ENCODE peak calls at places on chromosome 20, in nine cellular contexts. Q is T-helper 1 cell; D is activated CD4-positive, CD25-positive, alpha-beta regulatory T cell; Y is naive thymus-derived CD8-positive, alpha-beta T cell; O is astrocyte of the spinal cord; R is left colon; G is NCI-H1417; M is stimulated activated CD4-positive, alpha-beta T cell treated with anti-CD3 and anti-CD28 coated beads, Interleukin-4, amount 100 ng/mL, for 48 hours; K is CD4-positive, alpha-beta T cell. T is an unnamed sample.

GRCh38 chr20:29689411-29690225 is 1567.8 kb upstream of the DEFB115 start:
- DNase-seq in Q (no peak), D (peak), Y (no peak), O (no peak), R (no peak), G (peak), M (peak), K (no peak), T (no peak)

GRCh38 chr20:21291026-21291425 is 12.1 kb upstream of the XRN2 start:
- DNase-seq in Q (no peak), D (no peak), Y (no peak), O (no peak), R (no peak), G (no peak), M (no peak), K (no peak), T (no peak)

GRCh38 chr20:60137657-60138245 is 179.5 kb downstream of the CDH26 start:
- DNase-seq in Q (no peak), D (no peak), Y (no peak), O (peak), R (peak), G (no peak), M (peak), K (no peak), T (peak)

GRCh38 chr20:37303637-37304036 is 14.2 kb downstream of the MANBAL start:
- DNase-seq in Q (no peak), D (no peak), Y (no peak), O (no peak), R (no peak), G (no peak), M (no peak), K (no peak), T (no peak)

GRCh38 chr20:8913452-8913851 is 155.4 kb upstream of the PLCB4 start:
- DNase-seq in Q (no peak), D (no peak), Y (no peak), O (no peak), R (no peak), G (no peak), M (no peak), K (no peak), T (no peak)

GRCh38 chr20:36217226-36217625 is 19.1 kb upstream of the AAR2 start:
- DNase-seq in Q (no peak), D (no peak), Y (no peak), O (no peak), R (no peak), G (no peak), M (no peak), K (no peak), T (no peak)

GRCh38 chr20:13024581-13024980 is 15.8 kb downstream of the SPTLC3 start:
- DNase-seq in Q (no peak), D (no peak), Y (no peak), O (no peak), R (no peak), G (no peak), M (no peak), K (no peak), T (no peak)

GRCh38 chr20:13788167-13788834 is 3.5 kb downstream of the NDUFAF5 start:
- DNase-seq in Q (no peak), D (no peak), Y (no peak), O (peak), R (peak), G (peak), M (no peak), K (peak), T (no peak)

GRCh38 chr20:48298851-48299484 is 513.7 kb upstream of the SULF2 start:
- DNase-seq in Q (no peak), D (no peak), Y (no peak), O (peak), R (no peak), G (no peak), M (no peak), K (no peak), T (no peak)

GRCh38 chr20:47992021-47992467 is 206.8 kb upstream of the SULF2 start:
- DNase-seq in Q (no peak), D (no peak), Y (no peak), O (no peak), R (no peak), G (no peak), M (no peak), K (no peak), T (no peak)

GRCh38 chr20:63031251-63032014 is 24.7 kb upstream of the BHLHE23 start:
- DNase-seq in Q (no peak), D (no peak), Y (no peak), O (no peak), R (no peak), G (no peak), M (no peak), K (no peak), T (no peak)

GRCh38 chr20:58891686-58892125 is 39.2 kb downstream of the GNAS start:
- DNase-seq in Q (no peak), D (no peak), Y (peak), O (no peak), R (peak), G (peak), M (peak), K (peak), T (peak)

GRCh38 chr20:44596876-44597275 is 14.5 kb downstream of the PKIG start:
- DNase-seq in Q (no peak), D (no peak), Y (no peak), O (no peak), R (no peak), G (no peak), M (no peak), K (no peak), T (no peak)

GRCh38 chr20:31908424-31908823 is 38.0 kb downstream of the TTLL9 start:
- DNase-seq in Q (no peak), D (no peak), Y (no peak), O (no peak), R (no peak), G (no peak), M (no peak), K (no peak), T (no peak)

GRCh38 chr20:44897133-44897532 is 11.6 kb downstream of the YWHAB start:
- DNase-seq in Q (no peak), D (no peak), Y (no peak), O (no peak), R (no peak), G (no peak), M (no peak), K (no peak), T (no peak)

GRCh38 chr20:44805991-44806729 is 4.2 kb downstream of the RIMS4 start:
- DNase-seq in Q (no peak), D (no peak), Y (no peak), O (peak), R (no peak), G (peak), M (no peak), K (no peak), T (no peak)

GRCh38 chr20:52098186-52098585 is 93.4 kb downstream of the ZFP64 start:
- DNase-seq in Q (no peak), D (no peak), Y (no peak), O (no peak), R (no peak), G (no peak), M (no peak), K (no peak), T (no peak)

GRCh38 chr20:57657537-57658446 is 37.6 kb upstream of the ZBP1 start:
- DNase-seq in Q (no peak), D (no peak), Y (peak), O (no peak), R (peak), G (peak), M (no peak), K (peak), T (no peak)

GRCh38 chr20:37311710-37312355 is 22.4 kb downstream of the MANBAL start:
- DNase-seq in Q (no peak), D (no peak), Y (no peak), O (no peak), R (no peak), G (no peak), M (no peak), K (no peak), T (no peak)

GRCh38 chr20:50447102-50447804 is 62.9 kb upstream of the PTPN1 start:
- DNase-seq in Q (no peak), D (no peak), Y (no peak), O (no peak), R (no peak), G (no peak), M (no peak), K (no peak), T (no peak)

GRCh38 chr20:57473246-57474042 is 51.5 kb downstream of the CTCFL start:
- DNase-seq in Q (no peak), D (no peak), Y (peak), O (peak), R (no peak), G (no peak), M (no peak), K (no peak), T (peak)

GRCh38 chr20:49140411-49140810 is 47.7 kb downstream of the STAU1 start:
- DNase-seq in Q (no peak), D (no peak), Y (no peak), O (no peak), R (no peak), G (no peak), M (no peak), K (no peak), T (no peak)

GRCh38 chr20:11234181-11234969 is 560.6 kb upstream of the JAG1 start:
- DNase-seq in Q (no peak), D (no peak), Y (no peak), O (no peak), R (no peak), G (no peak), M (no peak), K (no peak), T (no peak)

GRCh38 chr20:25053207-25054132 is 4.5 kb downstream of the ACSS1 start:
- DNase-seq in Q (no peak), D (no peak), Y (no peak), O (peak), R (peak), G (no peak), M (no peak), K (no peak), T (no peak)

GRCh38 chr20:12394786-12395185 is 477.1 kb downstream of the BTBD3 start:
- DNase-seq in Q (no peak), D (no peak), Y (no peak), O (no peak), R (no peak), G (no peak), M (no peak), K (no peak), T (no peak)

GRCh38 chr20:3616250-3616649 is 46.9 kb downstream of the GFRA4 start:
- DNase-seq in Q (no peak), D (no peak), Y (no peak), O (peak), R (no peak), G (no peak), M (no peak), K (no peak), T (no peak)

GRCh38 chr20:21361266-21361665 is 36.1 kb downstream of the NKX2-4 start:
- DNase-seq in Q (no peak), D (no peak), Y (no peak), O (no peak), R (no peak), G (no peak), M (no peak), K (no peak), T (no peak)

GRCh38 chr20:21622097-21622496 is 83.4 kb upstream of the PAX1 start:
- DNase-seq in Q (no peak), D (no peak), Y (no peak), O (no peak), R (no peak), G (peak), M (no peak), K (no peak), T (no peak)

GRCh38 chr20:1215386-1216170 is 10.3 kb upstream of the RAD21L1 start:
- DNase-seq in Q (no peak), D (no peak), Y (no peak), O (no peak), R (no peak), G (no peak), M (peak), K (no peak), T (no peak)

GRCh38 chr20:52958206-52958605 is 14.0 kb upstream of the TSHZ2 start:
- DNase-seq in Q (no peak), D (no peak), Y (no peak), O (no peak), R (no peak), G (no peak), M (no peak), K (no peak), T (no peak)

GRCh38 chr20:30815577-30816181 is 441.8 kb upstream of the DEFB115 start:
- DNase-seq in Q (no peak), D (no peak), Y (no peak), O (no peak), R (no peak), G (no peak), M (no peak), K (no peak), T (no peak)

GRCh38 chr20:60209048-60209447 is 250.8 kb downstream of the CDH26 start:
- DNase-seq in Q (no peak), D (no peak), Y (no peak), O (no peak), R (no peak), G (no peak), M (no peak), K (no peak), T (no peak)

GRCh38 chr20:2740702-2741101 is 48.1 kb downstream of the EBF4 start:
- DNase-seq in Q (no peak), D (no peak), Y (no peak), O (no peak), R (no peak), G (no peak), M (no peak), K (no peak), T (no peak)

GRCh38 chr20:46808565-46808964 is 86.1 kb upstream of the EYA2 start:
- DNase-seq in Q (no peak), D (no peak), Y (no peak), O (no peak), R (no peak), G (peak), M (no peak), K (no peak), T (no peak)

GRCh38 chr20:47118201-47118600 is 223.6 kb downstream of the EYA2 start:
- DNase-seq in Q (no peak), D (no peak), Y (no peak), O (no peak), R (no peak), G (no peak), M (no peak), K (no peak), T (no peak)

GRCh38 chr20:47694021-47694818 is 91.1 kb downstream of the SULF2 start:
- DNase-seq in Q (no peak), D (no peak), Y (no peak), O (no peak), R (no peak), G (no peak), M (no peak), K (no peak), T (no peak)

GRCh38 chr20:31909253-31910070 is 39.0 kb downstream of the TTLL9 start:
- DNase-seq in Q (no peak), D (no peak), Y (no peak), O (no peak), R (no peak), G (no peak), M (no peak), K (no peak), T (no peak)

GRCh38 chr20:44970243-44970757 is 4.0 kb downstream of the STK4 start:
- DNase-seq in Q (no peak), D (no peak), Y (no peak), O (peak), R (no peak), G (no peak), M (no peak), K (no peak), T (no peak)

T was measured in naive B cell.